ENCODE peak calls at places on chromosomes 7 and 10, in four cellular contexts. U, I, K and Z are unnamed samples.

GRCh38 chr7:145644426-145645154 is 472.0 kb upstream of the CNTNAP2 start:
- DNase-seq in K (no peak), U (no peak), I (no peak), Z (no peak)

GRCh38 chr10:15201589-15202300 is 33.3 kb upstream of the NMT2 start:
- DNase-seq in K (no peak), I (no peak), U (peak; percentile 83), Z (no peak)

GRCh38 chr10:70448236-70448635 is 6.8 kb upstream of the NODAL start:
- DNase-seq in I (no peak), U (no peak), K (no peak), Z (no peak)

GRCh38 chr7:66146701-66147100 is 32.1 kb downstream of the CRCP start:
- DNase-seq in K (no peak), U (no peak), I (no peak), Z (no peak)

GRCh38 chr7:105617280-105618015 is 36.2 kb upstream of the EFCAB10 start:
- DNase-seq in I (no peak), K (peak; percentile 68), U (no peak), Z (no peak)

GRCh38 chr7:42238709-42239395 is 1.8 kb upstream of the GLI3 start:
- DNase-seq in U (peak; percentile 28), K (no peak), I (no peak), Z (no peak)

GRCh38 chr10:22325948-22326702 is 5.2 kb downstream of the BMI1 start:
- DNase-seq in U (no peak), I (no peak), K (no peak), Z (no peak)

GRCh38 chr7:149773446-149774236 is at the start of gene ZNF467:
- DNase-seq in I (no peak), K (peak; percentile 88), U (no peak), Z (no peak)

GRCh38 chr10:2948127-2948854 is 119.1 kb upstream of the PFKP start:
- DNase-seq in I (no peak), K (no peak), U (no peak), Z (no peak)

GRCh38 chr7:108454674-108455523 is 1.3 kb downstream of the NRCAM start:
- DNase-seq in I (no peak), K (no peak), U (peak; percentile 16), Z (no peak)

GRCh38 chr7:2071133-2071832 is 161.5 kb downstream of the MAD1L1 start:
- DNase-seq in I (no peak), U (no peak), K (no peak), Z (no peak)

GRCh38 chr7:1674161-1675035 is 4.3 kb downstream of the ELFN1 start:
- DNase-seq in U (no peak), K (peak; percentile 67), I (no peak), Z (no peak)

GRCh38 chr7:105885386-105886111 is 9.2 kb upstream of the ATXN7L1 start:
- DNase-seq in K (no peak), I (no peak), U (no peak), Z (no peak)

GRCh38 chr7:35694161-35694783 is 663 bp downstream of the HERPUD2 start:
- DNase-seq in I (no peak), U (no peak), K (no peak), Z (no peak)

GRCh38 chr7:52909935-52910334 is 125.5 kb upstream of the POM121L12 start:
- DNase-seq in K (no peak), U (no peak), I (no peak), Z (no peak)

GRCh38 chr7:13875496-13876074 is 113.9 kb downstream of the ETV1 start:
- DNase-seq in U (no peak), I (no peak), K (no peak), Z (no peak)

GRCh38 chr10:128274938-128275337 is 148.7 kb upstream of the MKI67 start:
- DNase-seq in U (no peak), K (no peak), I (no peak), Z (no peak)

GRCh38 chr7:130910949-130911944 is 177.2 kb upstream of the KLF14 start:
- DNase-seq in I (no peak), K (no peak), U (peak; percentile 70), Z (no peak)

GRCh38 chr10:96138102-96138501 is 8.0 kb downstream of the ZNF518A start:
- DNase-seq in U (no peak), I (no peak), K (no peak), Z (no peak)

GRCh38 chr7:47795631-47796030 is 152.6 kb downstream of the PKD1L1 start:
- DNase-seq in I (peak; percentile 76), K (no peak), U (peak; percentile 76), Z (no peak)

GRCh38 chr10:110798340-110798739 is 73.4 kb upstream of the PDCD4 start:
- DNase-seq in K (no peak), U (no peak), I (no peak), Z (no peak)